ENCODE peak calls at places on chromosomes 16 and 17, in seven cellular contexts. R, E, Q, V, G, C and N are unnamed samples.

GRCh38 chr16:49111351-49111750 is 170.3 kb downstream of the CBLN1 start:
- DNase-seq in R (no peak), E (no peak), Q (no peak), V (no peak), G (no peak), C (no peak), N (no peak)

GRCh38 chr17:57527437-57528083 is 217.5 kb downstream of the CCDC182 start:
- DNase-seq in R (no peak), E (no peak), Q (no peak), V (peak), G (no peak), C (no peak), N (no peak)

GRCh38 chr17:45578516-45579455 is 88.3 kb upstream of the PLEKHM1 start:
- DNase-seq in R (no peak), E (no peak), Q (peak), V (no peak), G (no peak), C (no peak), N (no peak)

GRCh38 chr17:7464081-7464480 is 15.3 kb downstream of the ZBTB4 start:
- DNase-seq in R (no peak), E (no peak), Q (no peak), V (no peak), G (no peak), C (no peak), N (no peak)

GRCh38 chr17:57662644-57663308 is 82.3 kb downstream of the CCDC182 start:
- DNase-seq in R (peak), E (peak), Q (peak), V (peak), G (no peak), C (peak), N (no peak)

GRCh38 chr17:79835953-79836951 is 3.0 kb downstream of the CBX4 start:
- DNase-seq in R (peak), E (no peak), Q (peak), V (no peak), G (no peak), C (no peak), N (no peak)

GRCh38 chr16:10083301-10083700 is 98.9 kb downstream of the GRIN2A start:
- DNase-seq in R (no peak), E (no peak), Q (no peak), V (no peak), G (no peak), C (no peak), N (no peak)

GRCh38 chr17:58136669-58137279 is 11.4 kb upstream of the OR4D1 start:
- DNase-seq in R (peak), E (no peak), Q (peak), V (no peak), G (no peak), C (no peak), N (no peak)

GRCh38 chr16:53872248-53873221 is 168.6 kb downstream of the FTO start:
- DNase-seq in R (no peak), E (peak), Q (no peak), V (no peak), G (no peak), C (no peak), N (no peak)

GRCh38 chr17:35163886-35164285 is 16.3 kb downstream of the UNC45B start:
- DNase-seq in R (no peak), E (no peak), Q (no peak), V (no peak), G (no peak), C (no peak), N (no peak)

GRCh38 chr17:37065486-37066321 is 117.0 kb downstream of the AATF start:
- DNase-seq in R (no peak), E (no peak), Q (peak), V (no peak), G (no peak), C (no peak), N (no peak)

GRCh38 chr17:55648086-55648485 is 74.6 kb downstream of the TMEM100 start:
- DNase-seq in R (no peak), E (peak), Q (no peak), V (no peak), G (no peak), C (no peak), N (no peak)

GRCh38 chr16:27841911-27842310 is 221.6 kb downstream of the GSG1L start:
- DNase-seq in R (no peak), E (no peak), Q (no peak), V (no peak), G (no peak), C (no peak), N (no peak)

GRCh38 chr17:66248285-66248684 is 19.1 kb upstream of the APOH start:
- DNase-seq in R (no peak), E (no peak), Q (no peak), V (no peak), G (no peak), C (no peak), N (no peak)

GRCh38 chr16:27951752-27952151 is 111.8 kb downstream of the GSG1L start:
- DNase-seq in R (no peak), E (peak), Q (no peak), V (no peak), G (no peak), C (no peak), N (no peak)

GRCh38 chr17:80260791-80261158 is at the start of gene RNF213:
- DNase-seq in R (no peak), E (peak), Q (peak), V (peak), G (peak), C (no peak), N (peak)

GRCh38 chr17:6577686-6578263 is 21.4 kb upstream of the PITPNM3 start:
- DNase-seq in R (peak), E (no peak), Q (no peak), V (no peak), G (no peak), C (no peak), N (no peak)

GRCh38 chr17:30207655-30208054 is 27.8 kb downstream of the SLC6A4 start:
- DNase-seq in R (no peak), E (no peak), Q (peak), V (no peak), G (no peak), C (no peak), N (no peak)

GRCh38 chr17:78892520-78892919 is 10.5 kb downstream of the CEP295NL start:
- DNase-seq in R (no peak), E (no peak), Q (no peak), V (no peak), G (no peak), C (no peak), N (no peak)

GRCh38 chr16:85555549-85556455 is 57.3 kb upstream of the GSE1 start:
- DNase-seq in R (no peak), E (peak), Q (peak), V (no peak), G (peak), C (no peak), N (peak)

GRCh38 chr16:85556456-85557082 is 56.6 kb upstream of the GSE1 start:
- DNase-seq in R (no peak), E (peak), Q (peak), V (no peak), G (peak), C (no peak), N (peak)

GRCh38 chr16:85554114-85554790 is 58.9 kb upstream of the GSE1 start:
- DNase-seq in R (peak), E (peak), Q (no peak), V (peak), G (peak), C (peak), N (peak)

GRCh38 chr16:85553436-85554113 is 59.5 kb upstream of the GSE1 start:
- DNase-seq in R (peak), E (peak), Q (peak), V (peak), G (peak), C (no peak), N (peak)

DNA sequence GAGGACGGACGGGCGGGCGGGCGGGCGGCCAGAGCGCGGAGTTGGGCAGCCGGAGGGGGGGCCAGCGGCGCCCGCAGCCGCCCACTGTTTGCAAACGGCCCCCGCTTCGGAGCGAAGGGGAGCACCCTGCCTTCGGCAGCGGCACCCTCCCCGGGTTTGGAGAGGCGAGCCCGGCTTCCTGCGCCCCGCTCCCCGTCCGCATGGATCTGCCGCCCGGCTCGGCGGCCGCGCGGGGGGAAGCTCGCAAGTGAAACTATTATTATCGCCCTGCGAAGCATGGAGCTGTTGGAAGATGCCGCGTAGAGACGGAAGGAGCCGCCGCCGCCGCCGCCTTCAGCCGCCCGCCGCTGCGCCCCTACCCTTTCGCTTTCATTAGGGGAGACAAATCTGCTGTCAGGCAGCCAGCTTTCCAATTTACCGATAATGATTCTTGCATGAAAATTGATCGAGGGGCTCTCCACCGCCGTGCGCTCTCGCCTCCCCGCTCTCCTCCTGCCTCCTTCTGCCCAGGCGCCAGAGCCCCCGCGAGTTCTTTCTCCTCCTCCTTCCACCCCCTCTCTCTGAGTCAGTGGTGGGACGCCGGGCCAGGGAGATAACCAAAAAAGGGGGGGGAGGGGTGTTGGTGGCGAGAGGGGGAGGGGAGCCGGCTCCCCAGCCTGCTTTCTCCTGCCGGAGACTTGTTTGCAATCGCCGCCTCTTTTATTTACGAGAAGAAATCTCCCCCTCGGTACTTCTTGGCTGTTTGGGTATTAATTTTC is 58.2 kb upstream of the GSE1 start:
- DNase-seq in R (no peak), E (peak), Q (no peak), V (no peak), G (peak), C (peak), N (peak)
- H3K27ac ChIP-seq in R (peak), E (peak), Q (no peak), V (no peak), G (peak), C (peak), N (peak)

GRCh38 chr16:81164958-81165357 is 68.8 kb upstream of the GCSH start:
- DNase-seq in R (no peak), E (no peak), Q (no peak), V (no peak), G (no peak), C (no peak), N (no peak)
- H3K27ac ChIP-seq in R (no peak), E (no peak), Q (no peak), V (no peak), G (no peak), C (no peak), N (no peak)

GRCh38 chr17:44170135-44170498 is 387 bp upstream of the ASB16 start:
- DNase-seq in R (no peak), E (no peak), Q (no peak), V (no peak), G (no peak), C (no peak), N (no peak)
- H3K27ac ChIP-seq in R (no peak), E (no peak), Q (no peak), V (peak), G (no peak), C (peak), N (peak)

DNA sequence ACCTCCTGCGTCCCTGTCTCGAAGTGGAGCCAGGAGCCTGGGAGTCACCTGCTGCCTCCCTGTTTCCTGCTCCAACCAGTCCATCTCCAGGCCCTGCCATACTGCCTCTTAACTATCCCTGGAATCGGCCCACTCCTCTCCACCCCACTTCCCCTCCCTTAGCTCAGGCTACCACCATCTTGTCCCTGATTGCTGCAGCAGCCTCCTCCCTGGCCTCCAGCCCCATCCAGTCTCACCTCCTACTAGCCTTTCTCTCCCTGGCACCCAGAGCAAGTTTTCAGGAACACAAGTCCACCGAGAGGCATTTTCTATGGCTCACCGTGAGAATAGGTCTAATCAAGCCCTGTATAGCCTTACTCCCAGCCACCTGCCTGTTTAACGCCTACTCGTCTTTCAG is 865 bp upstream of the CAMKK1 start:
- DNase-seq in R (no peak), E (no peak), Q (no peak), V (no peak), G (no peak), C (no peak), N (no peak)
- H3K27ac ChIP-seq in R (peak), E (no peak), Q (no peak), V (peak), G (peak), C (peak), N (peak)

DNA sequence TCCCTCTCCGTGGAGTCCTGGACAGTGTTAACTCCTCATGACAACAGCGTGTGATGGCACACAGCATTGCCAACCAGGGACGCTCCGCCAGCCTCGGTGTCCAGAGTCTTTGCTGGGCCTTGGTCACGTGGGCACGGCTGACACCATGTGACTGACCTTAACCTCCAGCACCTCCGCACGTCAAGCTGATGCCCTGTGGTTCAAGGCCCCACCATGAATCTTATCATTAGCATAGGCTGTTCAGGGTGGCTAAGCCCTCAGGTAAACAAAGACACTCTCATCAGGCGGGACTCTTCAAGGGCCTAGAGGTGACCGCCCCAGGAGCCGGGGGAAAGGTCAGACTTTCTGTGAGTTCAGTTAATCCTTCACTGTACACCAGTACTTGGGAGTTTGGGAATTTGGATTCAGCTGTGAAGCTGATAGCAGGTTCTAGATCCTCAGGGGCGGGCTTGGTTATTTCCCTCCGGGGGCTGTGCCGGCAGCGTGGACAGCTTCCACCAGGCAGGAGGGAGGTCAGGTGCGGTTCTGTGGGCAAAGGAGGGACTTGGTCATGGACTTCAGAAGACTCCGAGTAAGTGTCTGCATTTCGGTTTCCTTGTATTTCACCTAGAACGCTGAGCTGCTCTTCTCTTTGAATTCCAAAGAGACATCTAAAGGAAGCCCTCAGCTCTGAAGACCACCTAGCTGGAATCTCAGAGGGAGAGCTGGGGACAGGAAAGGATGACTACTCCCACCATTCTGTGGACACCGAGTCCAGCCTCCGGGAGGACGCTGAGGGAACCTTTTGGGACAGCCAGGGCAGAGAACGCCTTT is 195.5 kb upstream of the CIBAR2 start:
- DNase-seq in R (no peak), E (no peak), Q (no peak), V (no peak), G (no peak), C (no peak), N (no peak)
- H3K27ac ChIP-seq in R (no peak), E (no peak), Q (no peak), V (no peak), G (no peak), C (peak), N (no peak)

GRCh38 chr17:77700165-77700881 is 258.2 kb upstream of the TNRC6C start:
- DNase-seq in R (no peak), E (no peak), Q (peak), V (no peak), G (no peak), C (no peak), N (no peak)

GRCh38 chr17:77696151-77696719 is 262.3 kb upstream of the TNRC6C start:
- DNase-seq in R (no peak), E (no peak), Q (peak), V (peak), G (no peak), C (no peak), N (no peak)

GRCh38 chr17:77696720-77697460 is 261.6 kb upstream of the TNRC6C start:
- DNase-seq in R (no peak), E (no peak), Q (peak), V (no peak), G (no peak), C (no peak), N (no peak)

GRCh38 chr17:77697480-77698400 is 260.8 kb upstream of the TNRC6C start:
- DNase-seq in R (no peak), E (no peak), Q (peak), V (no peak), G (no peak), C (no peak), N (no peak)

GRCh38 chr17:77698903-77699615 is 259.4 kb upstream of the TNRC6C start:
- DNase-seq in R (no peak), E (no peak), Q (peak), V (no peak), G (no peak), C (no peak), N (no peak)
- H3K27ac ChIP-seq in R (no peak), E (no peak), Q (no peak), V (no peak), G (no peak), C (no peak), N (no peak)

DNA sequence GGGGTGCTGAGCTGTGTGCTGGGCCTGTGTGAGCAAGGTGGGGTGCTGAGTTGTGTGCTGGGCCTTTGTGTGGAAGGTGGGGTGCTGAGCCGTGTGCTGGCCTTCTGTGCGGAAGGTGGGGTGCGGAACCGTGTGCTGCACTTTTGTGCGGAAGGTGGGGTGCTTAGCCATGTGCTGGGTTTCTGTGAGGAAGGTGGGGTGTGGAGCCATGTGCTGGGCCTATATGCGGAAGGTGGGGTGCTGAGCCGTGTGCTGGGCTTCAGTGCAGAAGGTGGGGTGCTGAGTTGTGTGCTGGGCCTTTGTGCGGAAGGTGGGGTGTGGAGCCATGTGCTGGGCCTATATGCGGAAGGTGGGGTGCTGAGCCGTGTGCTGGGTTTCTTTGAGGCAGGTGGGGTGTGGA is 555.4 kb upstream of the EEF2KMT start:
- DNase-seq in R (no peak), E (no peak), Q (no peak), V (no peak), G (no peak), C (no peak), N (no peak)
- H3K27ac ChIP-seq in R (no peak), E (no peak), Q (no peak), V (no peak), G (no peak), C (no peak), N (no peak)

DNA sequence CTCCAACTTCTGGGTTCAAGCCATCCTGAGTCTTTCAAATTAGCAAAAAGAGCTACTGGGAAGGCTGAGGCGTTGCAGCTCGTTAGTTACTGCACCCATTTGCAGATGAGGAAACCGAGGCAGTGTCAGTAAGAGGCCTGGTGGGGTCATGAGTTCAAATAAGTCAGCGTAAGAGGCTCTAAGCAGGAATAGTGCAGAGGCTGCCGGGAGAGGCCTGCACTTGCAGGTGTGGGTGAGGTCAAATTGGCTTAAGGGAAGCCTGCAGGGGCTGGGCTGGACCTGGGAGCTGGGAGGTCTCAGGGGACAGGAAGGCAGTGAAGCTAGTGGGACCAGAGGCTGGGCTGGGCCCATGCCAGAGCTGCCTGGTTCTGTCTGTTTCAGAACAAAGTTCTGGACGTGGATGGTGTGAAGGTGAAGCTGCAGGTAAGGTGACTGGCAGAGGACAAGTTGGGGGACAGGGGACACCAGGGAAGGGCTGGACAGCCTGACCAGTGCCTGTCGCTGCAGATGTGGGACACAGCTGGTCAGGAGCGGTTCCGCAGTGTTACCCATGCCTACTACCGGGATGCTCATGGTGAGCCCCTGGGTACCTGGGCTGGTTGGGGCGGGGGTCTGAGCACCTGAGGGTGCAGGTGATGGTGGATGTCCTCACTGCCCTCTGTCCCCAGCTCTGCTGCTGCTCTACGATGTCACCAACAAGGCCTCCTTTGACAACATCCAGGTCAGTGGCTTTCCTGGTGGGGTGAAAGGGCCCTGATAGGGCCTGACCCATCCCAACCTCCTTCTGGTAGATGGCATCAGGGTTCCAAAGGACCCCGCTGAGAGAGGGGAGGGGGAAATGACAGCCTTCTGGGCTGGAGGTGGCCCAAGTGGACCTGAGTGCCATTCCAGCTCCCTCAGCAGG is 3.0 kb downstream of the RAB26 start:
- DNase-seq in R (no peak), E (no peak), Q (peak), V (no peak), G (no peak), C (no peak), N (no peak)
- H3K27ac ChIP-seq in R (peak), E (peak), Q (no peak), V (no peak), G (no peak), C (no peak), N (no peak)

GRCh38 chr17:31320231-31320630 is 1.2 kb downstream of the EVI2A start:
- DNase-seq in R (no peak), E (no peak), Q (no peak), V (no peak), G (no peak), C (no peak), N (peak)
- H3K27ac ChIP-seq in R (no peak), E (no peak), Q (no peak), V (no peak), G (peak), C (no peak), N (peak)